ENCODE peak calls at places on chromosomes 12 and 14, in six cellular contexts. One of them, this sample, is unnamed.

GRCh38 chr14:106204063-106204462 is 677.7 kb downstream of the TMEM121 start:
- DNase-seq in ELF-1: no peak
- DNase-seq in HS-27A: no peak
- DNase-seq in posterior cingulate gyrus: no peak
- DNase-seq in PC-3: no peak
- DNase-seq in H9: no peak
- DNase-seq in this sample: no peak

GRCh38 chr14:31895206-31895605 is 181.9 kb upstream of the ARHGAP5 start:
- DNase-seq in ELF-1: no peak
- DNase-seq in HS-27A: no peak
- DNase-seq in PC-3: peak
- DNase-seq in posterior cingulate gyrus: no peak
- DNase-seq in H9: no peak
- DNase-seq in this sample: no peak

GRCh38 chr14:74886001-74886400 is 4.3 kb downstream of the DLST start:
- DNase-seq in PC-3: no peak
- DNase-seq in H9: peak
- DNase-seq in ELF-1: peak
- DNase-seq in posterior cingulate gyrus: no peak
- DNase-seq in HS-27A: no peak
- DNase-seq in this sample: peak

GRCh38 chr12:388547-389137 is 478 bp downstream of the KDM5A start:
- DNase-seq in ELF-1: peak
- DNase-seq in HS-27A: peak
- DNase-seq in PC-3: peak
- DNase-seq in posterior cingulate gyrus: no peak
- DNase-seq in H9: no peak
- DNase-seq in this sample: no peak

GRCh38 chr12:109715310-109716091 is 1.9 kb downstream of the FAM222A start:
- DNase-seq in H9: no peak
- DNase-seq in PC-3: no peak
- DNase-seq in posterior cingulate gyrus: peak
- DNase-seq in HS-27A: no peak
- DNase-seq in ELF-1: no peak
- DNase-seq in this sample: peak

GRCh38 chr14:105884808-105885281 is 358.5 kb downstream of the TMEM121 start:
- DNase-seq in PC-3: no peak
- DNase-seq in HS-27A: no peak
- DNase-seq in ELF-1: no peak
- DNase-seq in posterior cingulate gyrus: peak
- DNase-seq in H9: no peak
- DNase-seq in this sample: peak

GRCh38 chr12:77615331-77615730 is 215.4 kb upstream of the NAV3 start:
- DNase-seq in HS-27A: peak
- DNase-seq in H9: peak
- DNase-seq in ELF-1: peak
- DNase-seq in PC-3: peak
- DNase-seq in posterior cingulate gyrus: no peak
- DNase-seq in this sample: peak

GRCh38 chr14:58272589-58273372 is 25.6 kb upstream of the ARID4A start:
- DNase-seq in ELF-1: no peak
- DNase-seq in posterior cingulate gyrus: no peak
- DNase-seq in H9: no peak
- DNase-seq in PC-3: peak
- DNase-seq in HS-27A: no peak
- DNase-seq in this sample: no peak

GRCh38 chr12:30286345-30286926 is 409.2 kb downstream of the IPO8 start:
- DNase-seq in posterior cingulate gyrus: no peak
- DNase-seq in H9: no peak
- DNase-seq in ELF-1: no peak
- DNase-seq in PC-3: peak
- DNase-seq in HS-27A: peak
- DNase-seq in this sample: no peak

GRCh38 chr12:28780960-28781359 is 368.1 kb upstream of the FAR2 start:
- DNase-seq in PC-3: no peak
- DNase-seq in H9: no peak
- DNase-seq in ELF-1: no peak
- DNase-seq in HS-27A: no peak
- DNase-seq in posterior cingulate gyrus: no peak
- DNase-seq in this sample: no peak

GRCh38 chr14:86971292-86971691 is 1021.7 kb downstream of the GALC start:
- DNase-seq in H9: no peak
- DNase-seq in HS-27A: no peak
- DNase-seq in ELF-1: no peak
- DNase-seq in posterior cingulate gyrus: no peak
- DNase-seq in PC-3: no peak
- DNase-seq in this sample: no peak

GRCh38 chr14:53542692-53543091 is 389.6 kb upstream of the DDHD1 start:
- DNase-seq in PC-3: peak
- DNase-seq in ELF-1: no peak
- DNase-seq in HS-27A: peak
- DNase-seq in posterior cingulate gyrus: no peak
- DNase-seq in H9: no peak
- DNase-seq in this sample: no peak

GRCh38 chr14:91250912-91251311 is 6.4 kb upstream of the GPR68 start:
- DNase-seq in posterior cingulate gyrus: no peak
- DNase-seq in PC-3: no peak
- DNase-seq in ELF-1: no peak
- DNase-seq in H9: no peak
- DNase-seq in HS-27A: no peak
- DNase-seq in this sample: no peak

GRCh38 chr12:2355198-2355597 is 302.4 kb downstream of the CACNA1C start:
- DNase-seq in posterior cingulate gyrus: no peak
- DNase-seq in H9: no peak
- DNase-seq in HS-27A: no peak
- DNase-seq in PC-3: no peak
- DNase-seq in ELF-1: no peak
- DNase-seq in this sample: peak

GRCh38 chr12:91877022-91877421 is 268.6 kb downstream of the BTG1 start:
- DNase-seq in H9: no peak
- DNase-seq in HS-27A: no peak
- DNase-seq in ELF-1: peak
- DNase-seq in PC-3: no peak
- DNase-seq in posterior cingulate gyrus: peak
- DNase-seq in this sample: peak

GRCh38 chr14:77314043-77314442 is 6.6 kb downstream of the POMT2 start:
- DNase-seq in posterior cingulate gyrus: peak
- DNase-seq in H9: peak
- DNase-seq in HS-27A: no peak
- DNase-seq in PC-3: peak
- DNase-seq in ELF-1: peak
- DNase-seq in this sample: peak

GRCh38 chr14:74512431-74512830 is 18.9 kb downstream of the ISCA2 start:
- DNase-seq in PC-3: no peak
- DNase-seq in H9: peak
- DNase-seq in HS-27A: no peak
- DNase-seq in ELF-1: no peak
- DNase-seq in posterior cingulate gyrus: no peak
- DNase-seq in this sample: no peak

GRCh38 chr12:65156366-65156831 is 13.0 kb upstream of the LEMD3 start:
- DNase-seq in H9: no peak
- DNase-seq in PC-3: no peak
- DNase-seq in ELF-1: no peak
- DNase-seq in posterior cingulate gyrus: no peak
- DNase-seq in HS-27A: no peak
- DNase-seq in this sample: no peak

GRCh38 chr12:133129368-133130037 is 571 bp downstream of the ZNF891 start:
- DNase-seq in HS-27A: no peak
- DNase-seq in H9: no peak
- DNase-seq in PC-3: peak
- DNase-seq in posterior cingulate gyrus: no peak
- DNase-seq in ELF-1: no peak
- DNase-seq in this sample: peak

GRCh38 chr12:4962539-4963486 is 53.1 kb downstream of the KCNA1 start:
- DNase-seq in H9: peak
- DNase-seq in HS-27A: no peak
- DNase-seq in posterior cingulate gyrus: peak
- DNase-seq in PC-3: peak
- DNase-seq in ELF-1: peak
- DNase-seq in this sample: peak

GRCh38 chr14:74257988-74258704 is 18.9 kb downstream of the VSX2 start:
- DNase-seq in posterior cingulate gyrus: no peak
- DNase-seq in ELF-1: no peak
- DNase-seq in H9: no peak
- DNase-seq in PC-3: no peak
- DNase-seq in HS-27A: no peak
- DNase-seq in this sample: no peak

This sample was measured in endodermal cell.